ENCODE peak calls at places on chromosomes 4 and X, in four cellular contexts. H, Y, Q and N are unnamed samples.

GRCh38 chr4:157004279-157005161 is 32.9 kb upstream of the PDGFC start:
- DNase-seq in H (no peak), Y (no peak), Q (no peak), N (peak; percentile 22)

GRCh38 chrX:13487731-13488505 is 81.5 kb upstream of the EGFL6 start:
- DNase-seq in H (peak; percentile 69), Y (no peak), Q (peak; percentile 88), N (peak; percentile 97)

GRCh38 chr4:101418055-101418454 is 70.7 kb upstream of the PPP3CA start:
- DNase-seq in H (no peak), Y (no peak), Q (no peak), N (no peak)

GRCh38 chrX:96436105-96436504 is 248.5 kb upstream of the DIAPH2 start:
- DNase-seq in H (no peak), Y (no peak), Q (peak; percentile 69), N (peak; percentile 64)

GRCh38 chr4:159160242-159160641 is 57.4 kb downstream of the RAPGEF2 start:
- DNase-seq in H (no peak), Y (no peak), Q (no peak), N (peak; percentile 39)

GRCh38 chrX:41621236-41621651 is 67.5 kb upstream of the GPR34 start:
- DNase-seq in H (no peak), Y (no peak), Q (peak; percentile 62), N (peak; percentile 49)

GRCh38 chr4:8392591-8393190 is 47.8 kb downstream of the ACOX3 start:
- DNase-seq in H (no peak), Y (no peak), Q (peak; percentile 4), N (no peak)

GRCh38 chr4:107148922-107149321 is 112.8 kb upstream of the DKK2 start:
- DNase-seq in H (no peak), Y (no peak), Q (no peak), N (no peak)

GRCh38 chr4:85475631-85476233 is 782 bp downstream of the ARHGAP24 start:
- DNase-seq in H (no peak), Y (no peak), Q (no peak), N (peak; percentile 39)

GRCh38 chr4:128349921-128350320 is 62.3 kb upstream of the PGRMC2 start:
- DNase-seq in H (no peak), Y (no peak), Q (peak; percentile 97), N (peak; percentile 37)

GRCh38 chrX:781216-782211 is 150.9 kb downstream of the SHOX start:
- DNase-seq in H (peak; percentile 55), Y (peak; percentile 12), Q (no peak), N (no peak)

GRCh38 chr4:8331567-8331955 is 62.0 kb downstream of the HTRA3 start:
- DNase-seq in H (peak; percentile 30), Y (peak; percentile 66), Q (no peak), N (no peak)